ENCODE peak calls at places on chromosomes 6 and 20, in nine cellular contexts. U is NCI-H1105 treated with DMSO at 0.1 percent for 48 hours; X is Caki2; Q is central memory CD4-positive, alpha-beta T cell; I is stimulated activated CD4-positive, alpha-beta T cell treated with anti-CD3 and anti-CD28 coated beads, Interleukin-15, amount 100 ng/mL, for 1 hour; F is activated naive CD8-positive, alpha-beta T cell treated with anti-CD3 and anti-CD28 coated beads, Interleukin-2, amount 50 U/mL, for 24 hours; A is iPS-NIHi11; N is tibial nerve; K is right lobe of liver. P is an unnamed sample.

GRCh38 chr20:53736757-53737403 is 143.2 kb upstream of the ZNF217 start:
- DNase-seq in U (peak; percentile 61), X (no peak), Q (no peak), I (no peak), F (peak; percentile 25), A (no peak), N (no peak), K (no peak), P (no peak)

GRCh38 chr6:188821-189655 is 103.2 kb upstream of the DUSP22 start:
- DNase-seq in U (peak; percentile 68), X (peak; percentile 72), Q (peak; percentile 59), I (peak; percentile 58), F (peak; percentile 83), A (peak; percentile 89), N (peak; percentile 89), K (peak; percentile 85), P (peak; percentile 89)

GRCh38 chr6:2957696-2958330 is 13.6 kb downstream of the SERPINB6 start:
- DNase-seq in U (no peak), X (no peak), Q (no peak), I (no peak), F (no peak), A (no peak), N (no peak), K (peak; percentile 43), P (no peak)

GRCh38 chr6:11484441-11484840 is 53.1 kb upstream of the TMEM170B start:
- DNase-seq in U (no peak), X (no peak), Q (no peak), I (no peak), F (no peak), A (no peak), N (no peak), K (no peak), P (no peak)

GRCh38 chr20:50332491-50332980 is 141.9 kb downstream of the CEBPB start:
- DNase-seq in U (no peak), X (no peak), Q (no peak), I (no peak), F (no peak), A (no peak), N (no peak), K (no peak), P (no peak)

GRCh38 chr20:17618673-17619013 is 48.8 kb downstream of the DSTN start:
- DNase-seq in U (no peak), X (no peak), Q (no peak), I (no peak), F (no peak), A (no peak), N (no peak), K (no peak), P (no peak)

GRCh38 chr6:151805286-151805840 is 2.1 kb upstream of the ESR1 start:
- DNase-seq in U (no peak), X (no peak), Q (no peak), I (no peak), F (no peak), A (no peak), N (no peak), K (no peak), P (no peak)

GRCh38 chr6:73942581-73942980 is 246.6 kb downstream of the CD109 start:
- DNase-seq in U (no peak), X (peak; percentile 39), Q (no peak), I (no peak), F (no peak), A (peak; percentile 11), N (no peak), K (no peak), P (no peak)

GRCh38 chr20:15316556-15316955 is 979.1 kb upstream of the FLRT3 start:
- DNase-seq in U (no peak), X (no peak), Q (no peak), I (no peak), F (no peak), A (no peak), N (no peak), K (no peak), P (no peak)

GRCh38 chr6:128694303-128695009 is 174.1 kb upstream of the PTPRK start:
- DNase-seq in U (no peak), X (no peak), Q (no peak), I (no peak), F (no peak), A (no peak), N (no peak), K (no peak), P (no peak)

GRCh38 chr20:63498950-63499332 is at the start of gene EEF1A2:
- DNase-seq in U (peak; percentile 43), X (peak; percentile 33), Q (peak; percentile 52), I (peak; percentile 25), F (no peak), A (peak; percentile 64), N (no peak), K (peak; percentile 41), P (peak; percentile 65)

GRCh38 chr6:167392631-167393301 is 67.9 kb downstream of the TTLL2 start:
- DNase-seq in U (no peak), X (no peak), Q (no peak), I (no peak), F (no peak), A (no peak), N (no peak), K (no peak), P (no peak)

GRCh38 chr6:16749516-16750485 is 11.5 kb downstream of the ATXN1 start:
- DNase-seq in U (no peak), X (no peak), Q (no peak), I (no peak), F (no peak), A (no peak), N (no peak), K (no peak), P (no peak)

GRCh38 chr6:157091832-157092231 is 231.5 kb downstream of the TMEM242 start:
- DNase-seq in U (no peak), X (no peak), Q (no peak), I (no peak), F (no peak), A (no peak), N (no peak), K (no peak), P (no peak)

GRCh38 chr6:30902709-30903108 is 5.3 kb upstream of the GTF2H4 start:
- DNase-seq in U (no peak), X (no peak), Q (no peak), I (no peak), F (no peak), A (no peak), N (no peak), K (no peak), P (no peak)

GRCh38 chr6:27136978-27137814 is 110.3 kb upstream of the PRSS16 start:
- DNase-seq in U (no peak), X (no peak), Q (no peak), I (no peak), F (no peak), A (no peak), N (no peak), K (no peak), P (no peak)

GRCh38 chr20:44586289-44586911 is 4.0 kb downstream of the PKIG start:
- DNase-seq in U (no peak), X (no peak), Q (no peak), I (no peak), F (no peak), A (no peak), N (no peak), K (no peak), P (no peak)

GRCh38 chr6:113856571-113857564 is at the start of gene MARCKS:
- DNase-seq in U (peak; percentile 99), X (peak; percentile 84), Q (no peak), I (no peak), F (peak; percentile 60), A (peak; percentile 86), N (peak; percentile 78), K (peak; percentile 66), P (peak; percentile 58)

GRCh38 chr20:11952621-11953020 is 34.9 kb downstream of the BTBD3 start:
- DNase-seq in U (no peak), X (no peak), Q (no peak), I (no peak), F (no peak), A (no peak), N (no peak), K (no peak), P (no peak)

GRCh38 chr20:45617591-45617990 is 11.9 kb upstream of the WFDC10A start:
- DNase-seq in U (no peak), X (no peak), Q (no peak), I (no peak), F (no peak), A (no peak), N (no peak), K (no peak), P (no peak)

GRCh38 chr20:41011551-41012067 is 17.0 kb upstream of the TOP1 start:
- DNase-seq in U (no peak), X (no peak), Q (no peak), I (no peak), F (peak; percentile 33), A (no peak), N (no peak), K (no peak), P (no peak)

GRCh38 chr20:32470025-32470861 is 112.1 kb downstream of the ASXL1 start:
- DNase-seq in U (no peak), X (peak; percentile 45), Q (peak; percentile 14), I (no peak), F (peak; percentile 29), A (peak; percentile 77), N (no peak), K (no peak), P (no peak)

GRCh38 chr6:16855460-16855859 is 94.2 kb upstream of the ATXN1 start:
- DNase-seq in U (no peak), X (no peak), Q (no peak), I (no peak), F (no peak), A (no peak), N (no peak), K (no peak), P (no peak)

GRCh38 chr20:16581241-16581640 is 8.0 kb upstream of the KIF16B start:
- DNase-seq in U (no peak), X (no peak), Q (no peak), I (no peak), F (no peak), A (no peak), N (no peak), K (no peak), P (no peak)

GRCh38 chr6:122118945-122119506 is 280.4 kb upstream of the HSF2 start:
- DNase-seq in U (no peak), X (no peak), Q (no peak), I (no peak), F (no peak), A (no peak), N (no peak), K (no peak), P (no peak)

GRCh38 chr6:145427232-145427631 is 308.1 kb downstream of the EPM2A start:
- DNase-seq in U (no peak), X (no peak), Q (no peak), I (no peak), F (no peak), A (no peak), N (no peak), K (no peak), P (no peak)

GRCh38 chr6:131173680-131174079 is 38.4 kb downstream of the AKAP7 start:
- DNase-seq in U (no peak), X (no peak), Q (no peak), I (no peak), F (no peak), A (no peak), N (no peak), K (no peak), P (no peak)

GRCh38 chr6:26270121-26270861 is 94.7 kb upstream of the BTN3A2 start:
- DNase-seq in U (peak; percentile 70), X (no peak), Q (no peak), I (no peak), F (peak; percentile 33), A (no peak), N (no peak), K (no peak), P (no peak)

GRCh38 chr6:137728386-137729349 is 138.4 kb upstream of the TNFAIP3 start:
- DNase-seq in U (no peak), X (no peak), Q (no peak), I (no peak), F (no peak), A (no peak), N (no peak), K (no peak), P (no peak)

GRCh38 chr20:63930971-63931553 is 25.2 kb downstream of the UCKL1 start:
- DNase-seq in U (no peak), X (no peak), Q (no peak), I (no peak), F (no peak), A (no peak), N (no peak), K (no peak), P (no peak)

GRCh38 chr6:11320914-11321549 is 88.6 kb upstream of the NEDD9 start:
- DNase-seq in U (no peak), X (no peak), Q (no peak), I (no peak), F (no peak), A (no peak), N (no peak), K (no peak), P (no peak)